ENCODE peak calls at places on chromosome 2, in nine cellular contexts. One of them, this sample, is unnamed.

GRCh38 chr2:39356922-39357639 is 80.0 kb downstream of the MAP4K3 start:
- DNase-seq in neural crest cell: no peak
- DNase-seq in Daoy: no peak
- DNase-seq in stimulated activated CD4-positive, alpha-beta T cell treated with anti-CD3 and anti-CD28 coated beads, Interleukin-2, amount 100 ng/mL, for 24 hours: no peak
- DNase-seq in tibial artery: no peak
- DNase-seq in activated T-cell treated with anti-CD3 and anti-CD28 coated beads for 1 hour: no peak
- DNase-seq in Right ventricle myocardium superior: no peak
- DNase-seq in AG20443: no peak
- DNase-seq in Kasumi-1: no peak
- DNase-seq in this sample: no peak

GRCh38 chr2:175001546-175001945 is 3.6 kb downstream of the CHN1 start:
- DNase-seq in neural crest cell: no peak
- DNase-seq in Daoy: no peak
- DNase-seq in stimulated activated CD4-positive, alpha-beta T cell treated with anti-CD3 and anti-CD28 coated beads, Interleukin-2, amount 100 ng/mL, for 24 hours: no peak
- DNase-seq in tibial artery: no peak
- DNase-seq in activated T-cell treated with anti-CD3 and anti-CD28 coated beads for 1 hour: no peak
- DNase-seq in Right ventricle myocardium superior: no peak
- DNase-seq in AG20443: no peak
- DNase-seq in Kasumi-1: no peak
- DNase-seq in this sample: no peak

GRCh38 chr2:165435611-165436010 is 33.9 kb upstream of the CSRNP3 start:
- DNase-seq in neural crest cell: no peak
- DNase-seq in Daoy: no peak
- DNase-seq in stimulated activated CD4-positive, alpha-beta T cell treated with anti-CD3 and anti-CD28 coated beads, Interleukin-2, amount 100 ng/mL, for 24 hours: no peak
- DNase-seq in tibial artery: no peak
- DNase-seq in activated T-cell treated with anti-CD3 and anti-CD28 coated beads for 1 hour: no peak
- DNase-seq in Right ventricle myocardium superior: no peak
- DNase-seq in AG20443: no peak
- DNase-seq in Kasumi-1: no peak
- DNase-seq in this sample: no peak

GRCh38 chr2:168607992-168608391 is 151.9 kb downstream of the CERS6 start:
- DNase-seq in neural crest cell: no peak
- DNase-seq in Daoy: no peak
- DNase-seq in stimulated activated CD4-positive, alpha-beta T cell treated with anti-CD3 and anti-CD28 coated beads, Interleukin-2, amount 100 ng/mL, for 24 hours: no peak
- DNase-seq in tibial artery: no peak
- DNase-seq in activated T-cell treated with anti-CD3 and anti-CD28 coated beads for 1 hour: no peak
- DNase-seq in Right ventricle myocardium superior: no peak
- DNase-seq in AG20443: no peak
- DNase-seq in Kasumi-1: peak
- DNase-seq in this sample: no peak

GRCh38 chr2:55693181-55694125 is at the start of gene PNPT1:
- DNase-seq in neural crest cell: peak
- DNase-seq in Daoy: peak
- DNase-seq in stimulated activated CD4-positive, alpha-beta T cell treated with anti-CD3 and anti-CD28 coated beads, Interleukin-2, amount 100 ng/mL, for 24 hours: peak
- DNase-seq in tibial artery: peak
- DNase-seq in activated T-cell treated with anti-CD3 and anti-CD28 coated beads for 1 hour: peak
- DNase-seq in Right ventricle myocardium superior: peak
- DNase-seq in AG20443: peak
- DNase-seq in Kasumi-1: peak
- DNase-seq in this sample: peak

GRCh38 chr2:98479959-98480524 is 35.4 kb downstream of the INPP4A start:
- DNase-seq in neural crest cell: no peak
- DNase-seq in Daoy: peak
- DNase-seq in stimulated activated CD4-positive, alpha-beta T cell treated with anti-CD3 and anti-CD28 coated beads, Interleukin-2, amount 100 ng/mL, for 24 hours: peak
- DNase-seq in tibial artery: peak
- DNase-seq in activated T-cell treated with anti-CD3 and anti-CD28 coated beads for 1 hour: no peak
- DNase-seq in Right ventricle myocardium superior: peak
- DNase-seq in AG20443: peak
- DNase-seq in Kasumi-1: peak
- DNase-seq in this sample: no peak

GRCh38 chr2:35548171-35548570 is 807.4 kb upstream of the CRIM1 start:
- DNase-seq in neural crest cell: no peak
- DNase-seq in Daoy: no peak
- DNase-seq in stimulated activated CD4-positive, alpha-beta T cell treated with anti-CD3 and anti-CD28 coated beads, Interleukin-2, amount 100 ng/mL, for 24 hours: no peak
- DNase-seq in tibial artery: no peak
- DNase-seq in activated T-cell treated with anti-CD3 and anti-CD28 coated beads for 1 hour: no peak
- DNase-seq in Right ventricle myocardium superior: no peak
- DNase-seq in AG20443: peak
- DNase-seq in Kasumi-1: no peak
- DNase-seq in this sample: no peak

GRCh38 chr2:24203029-24203786 is 28.4 kb downstream of the FAM228A start:
- DNase-seq in neural crest cell: no peak
- DNase-seq in Daoy: no peak
- DNase-seq in stimulated activated CD4-positive, alpha-beta T cell treated with anti-CD3 and anti-CD28 coated beads, Interleukin-2, amount 100 ng/mL, for 24 hours: no peak
- DNase-seq in tibial artery: no peak
- DNase-seq in activated T-cell treated with anti-CD3 and anti-CD28 coated beads for 1 hour: no peak
- DNase-seq in Right ventricle myocardium superior: no peak
- DNase-seq in AG20443: peak
- DNase-seq in Kasumi-1: no peak
- DNase-seq in this sample: no peak

GRCh38 chr2:110729106-110729505 is 3.3 kb upstream of the ACOXL start:
- DNase-seq in neural crest cell: no peak
- DNase-seq in Daoy: no peak
- DNase-seq in stimulated activated CD4-positive, alpha-beta T cell treated with anti-CD3 and anti-CD28 coated beads, Interleukin-2, amount 100 ng/mL, for 24 hours: no peak
- DNase-seq in tibial artery: no peak
- DNase-seq in activated T-cell treated with anti-CD3 and anti-CD28 coated beads for 1 hour: no peak
- DNase-seq in Right ventricle myocardium superior: no peak
- DNase-seq in AG20443: no peak
- DNase-seq in Kasumi-1: no peak
- DNase-seq in this sample: no peak

GRCh38 chr2:196712867-196713266 is 73.4 kb downstream of the CCDC150 start:
- DNase-seq in neural crest cell: no peak
- DNase-seq in Daoy: no peak
- DNase-seq in stimulated activated CD4-positive, alpha-beta T cell treated with anti-CD3 and anti-CD28 coated beads, Interleukin-2, amount 100 ng/mL, for 24 hours: no peak
- DNase-seq in tibial artery: no peak
- DNase-seq in activated T-cell treated with anti-CD3 and anti-CD28 coated beads for 1 hour: no peak
- DNase-seq in Right ventricle myocardium superior: no peak
- DNase-seq in AG20443: no peak
- DNase-seq in Kasumi-1: no peak
- DNase-seq in this sample: no peak

GRCh38 chr2:64944484-64944883 is 44.7 kb upstream of the SLC1A4 start:
- DNase-seq in neural crest cell: no peak
- DNase-seq in Daoy: no peak
- DNase-seq in stimulated activated CD4-positive, alpha-beta T cell treated with anti-CD3 and anti-CD28 coated beads, Interleukin-2, amount 100 ng/mL, for 24 hours: no peak
- DNase-seq in tibial artery: no peak
- DNase-seq in activated T-cell treated with anti-CD3 and anti-CD28 coated beads for 1 hour: no peak
- DNase-seq in Right ventricle myocardium superior: no peak
- DNase-seq in AG20443: no peak
- DNase-seq in Kasumi-1: no peak
- DNase-seq in this sample: no peak

GRCh38 chr2:9889812-9890261 is 46.6 kb downstream of the TAF1B start:
- DNase-seq in neural crest cell: no peak
- DNase-seq in Daoy: no peak
- DNase-seq in stimulated activated CD4-positive, alpha-beta T cell treated with anti-CD3 and anti-CD28 coated beads, Interleukin-2, amount 100 ng/mL, for 24 hours: no peak
- DNase-seq in tibial artery: no peak
- DNase-seq in activated T-cell treated with anti-CD3 and anti-CD28 coated beads for 1 hour: no peak
- DNase-seq in Right ventricle myocardium superior: no peak
- DNase-seq in AG20443: no peak
- DNase-seq in Kasumi-1: no peak
- DNase-seq in this sample: no peak

GRCh38 chr2:181411105-181411849 is 45.9 kb upstream of the ITGA4 start:
- DNase-seq in neural crest cell: peak
- DNase-seq in Daoy: no peak
- DNase-seq in stimulated activated CD4-positive, alpha-beta T cell treated with anti-CD3 and anti-CD28 coated beads, Interleukin-2, amount 100 ng/mL, for 24 hours: no peak
- DNase-seq in tibial artery: no peak
- DNase-seq in activated T-cell treated with anti-CD3 and anti-CD28 coated beads for 1 hour: no peak
- DNase-seq in Right ventricle myocardium superior: no peak
- DNase-seq in AG20443: no peak
- DNase-seq in Kasumi-1: peak
- DNase-seq in this sample: peak

GRCh38 chr2:233679176-233679575 is 2.5 kb upstream of the UGT1A7 start:
- DNase-seq in neural crest cell: no peak
- DNase-seq in Daoy: no peak
- DNase-seq in stimulated activated CD4-positive, alpha-beta T cell treated with anti-CD3 and anti-CD28 coated beads, Interleukin-2, amount 100 ng/mL, for 24 hours: no peak
- DNase-seq in tibial artery: no peak
- DNase-seq in activated T-cell treated with anti-CD3 and anti-CD28 coated beads for 1 hour: no peak
- DNase-seq in Right ventricle myocardium superior: no peak
- DNase-seq in AG20443: no peak
- DNase-seq in Kasumi-1: no peak
- DNase-seq in this sample: no peak

GRCh38 chr2:182855376-182855775 is 11.1 kb downstream of the FRZB start:
- DNase-seq in neural crest cell: no peak
- DNase-seq in Daoy: no peak
- DNase-seq in stimulated activated CD4-positive, alpha-beta T cell treated with anti-CD3 and anti-CD28 coated beads, Interleukin-2, amount 100 ng/mL, for 24 hours: no peak
- DNase-seq in tibial artery: no peak
- DNase-seq in activated T-cell treated with anti-CD3 and anti-CD28 coated beads for 1 hour: no peak
- DNase-seq in Right ventricle myocardium superior: no peak
- DNase-seq in AG20443: no peak
- DNase-seq in Kasumi-1: no peak
- DNase-seq in this sample: no peak

GRCh38 chr2:207676827-207677354 is 34.5 kb upstream of the CCNYL1 start:
- DNase-seq in neural crest cell: no peak
- DNase-seq in Daoy: peak
- DNase-seq in stimulated activated CD4-positive, alpha-beta T cell treated with anti-CD3 and anti-CD28 coated beads, Interleukin-2, amount 100 ng/mL, for 24 hours: no peak
- DNase-seq in tibial artery: no peak
- DNase-seq in activated T-cell treated with anti-CD3 and anti-CD28 coated beads for 1 hour: no peak
- DNase-seq in Right ventricle myocardium superior: no peak
- DNase-seq in AG20443: peak
- DNase-seq in Kasumi-1: no peak
- DNase-seq in this sample: no peak

GRCh38 chr2:86648696-86649095 is 25.0 kb upstream of the RNF103 start:
- DNase-seq in neural crest cell: no peak
- DNase-seq in Daoy: no peak
- DNase-seq in stimulated activated CD4-positive, alpha-beta T cell treated with anti-CD3 and anti-CD28 coated beads, Interleukin-2, amount 100 ng/mL, for 24 hours: no peak
- DNase-seq in tibial artery: no peak
- DNase-seq in activated T-cell treated with anti-CD3 and anti-CD28 coated beads for 1 hour: no peak
- DNase-seq in Right ventricle myocardium superior: no peak
- DNase-seq in AG20443: no peak
- DNase-seq in Kasumi-1: no peak
- DNase-seq in this sample: no peak

GRCh38 chr2:215434447-215435260 is 1.2 kb downstream of the FN1 start:
- DNase-seq in neural crest cell: no peak
- DNase-seq in Daoy: no peak
- DNase-seq in stimulated activated CD4-positive, alpha-beta T cell treated with anti-CD3 and anti-CD28 coated beads, Interleukin-2, amount 100 ng/mL, for 24 hours: no peak
- DNase-seq in tibial artery: no peak
- DNase-seq in activated T-cell treated with anti-CD3 and anti-CD28 coated beads for 1 hour: no peak
- DNase-seq in Right ventricle myocardium superior: no peak
- DNase-seq in AG20443: no peak
- DNase-seq in Kasumi-1: no peak
- DNase-seq in this sample: no peak

GRCh38 chr2:102059151-102059550 is 67.4 kb downstream of the IL1R2 start:
- DNase-seq in neural crest cell: no peak
- DNase-seq in Daoy: no peak
- DNase-seq in stimulated activated CD4-positive, alpha-beta T cell treated with anti-CD3 and anti-CD28 coated beads, Interleukin-2, amount 100 ng/mL, for 24 hours: no peak
- DNase-seq in tibial artery: no peak
- DNase-seq in activated T-cell treated with anti-CD3 and anti-CD28 coated beads for 1 hour: no peak
- DNase-seq in Right ventricle myocardium superior: no peak
- DNase-seq in AG20443: no peak
- DNase-seq in Kasumi-1: no peak
- DNase-seq in this sample: no peak

GRCh38 chr2:21220930-21221329 is 97.2 kb downstream of the TDRD15 start:
- DNase-seq in neural crest cell: no peak
- DNase-seq in Daoy: peak
- DNase-seq in stimulated activated CD4-positive, alpha-beta T cell treated with anti-CD3 and anti-CD28 coated beads, Interleukin-2, amount 100 ng/mL, for 24 hours: no peak
- DNase-seq in tibial artery: no peak
- DNase-seq in activated T-cell treated with anti-CD3 and anti-CD28 coated beads for 1 hour: no peak
- DNase-seq in Right ventricle myocardium superior: no peak
- DNase-seq in AG20443: no peak
- DNase-seq in Kasumi-1: no peak
- DNase-seq in this sample: no peak

GRCh38 chr2:141399270-141399669 is 731.5 kb downstream of the LRP1B start:
- DNase-seq in neural crest cell: no peak
- DNase-seq in Daoy: no peak
- DNase-seq in stimulated activated CD4-positive, alpha-beta T cell treated with anti-CD3 and anti-CD28 coated beads, Interleukin-2, amount 100 ng/mL, for 24 hours: no peak
- DNase-seq in tibial artery: no peak
- DNase-seq in activated T-cell treated with anti-CD3 and anti-CD28 coated beads for 1 hour: no peak
- DNase-seq in Right ventricle myocardium superior: no peak
- DNase-seq in AG20443: no peak
- DNase-seq in Kasumi-1: peak
- DNase-seq in this sample: no peak

GRCh38 chr2:49616800-49617199 is 462.5 kb upstream of the FSHR start:
- DNase-seq in neural crest cell: no peak
- DNase-seq in Daoy: no peak
- DNase-seq in stimulated activated CD4-positive, alpha-beta T cell treated with anti-CD3 and anti-CD28 coated beads, Interleukin-2, amount 100 ng/mL, for 24 hours: no peak
- DNase-seq in tibial artery: no peak
- DNase-seq in activated T-cell treated with anti-CD3 and anti-CD28 coated beads for 1 hour: no peak
- DNase-seq in Right ventricle myocardium superior: no peak
- DNase-seq in AG20443: no peak
- DNase-seq in Kasumi-1: peak
- DNase-seq in this sample: no peak

GRCh38 chr2:152618188-152618564 is 99.1 kb downstream of the PRPF40A start:
- DNase-seq in neural crest cell: no peak
- DNase-seq in Daoy: no peak
- DNase-seq in stimulated activated CD4-positive, alpha-beta T cell treated with anti-CD3 and anti-CD28 coated beads, Interleukin-2, amount 100 ng/mL, for 24 hours: no peak
- DNase-seq in tibial artery: no peak
- DNase-seq in activated T-cell treated with anti-CD3 and anti-CD28 coated beads for 1 hour: no peak
- DNase-seq in Right ventricle myocardium superior: no peak
- DNase-seq in AG20443: no peak
- DNase-seq in Kasumi-1: no peak
- DNase-seq in this sample: no peak

GRCh38 chr2:102872388-102872787 is 110.6 kb downstream of the TMEM182 start:
- DNase-seq in neural crest cell: no peak
- DNase-seq in Daoy: no peak
- DNase-seq in stimulated activated CD4-positive, alpha-beta T cell treated with anti-CD3 and anti-CD28 coated beads, Interleukin-2, amount 100 ng/mL, for 24 hours: no peak
- DNase-seq in tibial artery: no peak
- DNase-seq in activated T-cell treated with anti-CD3 and anti-CD28 coated beads for 1 hour: no peak
- DNase-seq in Right ventricle myocardium superior: no peak
- DNase-seq in AG20443: no peak
- DNase-seq in Kasumi-1: no peak
- DNase-seq in this sample: no peak

GRCh38 chr2:160974803-160975202 is 185.4 kb upstream of the TANK start:
- DNase-seq in neural crest cell: no peak
- DNase-seq in Daoy: peak
- DNase-seq in stimulated activated CD4-positive, alpha-beta T cell treated with anti-CD3 and anti-CD28 coated beads, Interleukin-2, amount 100 ng/mL, for 24 hours: no peak
- DNase-seq in tibial artery: no peak
- DNase-seq in activated T-cell treated with anti-CD3 and anti-CD28 coated beads for 1 hour: no peak
- DNase-seq in Right ventricle myocardium superior: no peak
- DNase-seq in AG20443: no peak
- DNase-seq in Kasumi-1: no peak
- DNase-seq in this sample: no peak

GRCh38 chr2:124778076-124778475 is 753.0 kb downstream of the CNTNAP5 start:
- DNase-seq in neural crest cell: no peak
- DNase-seq in Daoy: no peak
- DNase-seq in stimulated activated CD4-positive, alpha-beta T cell treated with anti-CD3 and anti-CD28 coated beads, Interleukin-2, amount 100 ng/mL, for 24 hours: no peak
- DNase-seq in tibial artery: no peak
- DNase-seq in activated T-cell treated with anti-CD3 and anti-CD28 coated beads for 1 hour: no peak
- DNase-seq in Right ventricle myocardium superior: no peak
- DNase-seq in AG20443: no peak
- DNase-seq in Kasumi-1: peak
- DNase-seq in this sample: no peak

GRCh38 chr2:6863792-6864191 is 1.9 kb downstream of the CMPK2 start:
- DNase-seq in neural crest cell: no peak
- DNase-seq in Daoy: peak
- DNase-seq in stimulated activated CD4-positive, alpha-beta T cell treated with anti-CD3 and anti-CD28 coated beads, Interleukin-2, amount 100 ng/mL, for 24 hours: no peak
- DNase-seq in tibial artery: no peak
- DNase-seq in activated T-cell treated with anti-CD3 and anti-CD28 coated beads for 1 hour: no peak
- DNase-seq in Right ventricle myocardium superior: peak
- DNase-seq in AG20443: no peak
- DNase-seq in Kasumi-1: no peak
- DNase-seq in this sample: no peak

GRCh38 chr2:36376319-36376765 is 20.8 kb downstream of the CRIM1 start:
- DNase-seq in neural crest cell: no peak
- DNase-seq in Daoy: peak
- DNase-seq in stimulated activated CD4-positive, alpha-beta T cell treated with anti-CD3 and anti-CD28 coated beads, Interleukin-2, amount 100 ng/mL, for 24 hours: no peak
- DNase-seq in tibial artery: peak
- DNase-seq in activated T-cell treated with anti-CD3 and anti-CD28 coated beads for 1 hour: no peak
- DNase-seq in Right ventricle myocardium superior: peak
- DNase-seq in AG20443: peak
- DNase-seq in Kasumi-1: no peak
- DNase-seq in this sample: no peak

GRCh38 chr2:46276652-46277051 is 20.6 kb upstream of the EPAS1 start:
- DNase-seq in neural crest cell: no peak
- DNase-seq in Daoy: no peak
- DNase-seq in stimulated activated CD4-positive, alpha-beta T cell treated with anti-CD3 and anti-CD28 coated beads, Interleukin-2, amount 100 ng/mL, for 24 hours: no peak
- DNase-seq in tibial artery: no peak
- DNase-seq in activated T-cell treated with anti-CD3 and anti-CD28 coated beads for 1 hour: no peak
- DNase-seq in Right ventricle myocardium superior: no peak
- DNase-seq in AG20443: peak
- DNase-seq in Kasumi-1: no peak
- DNase-seq in this sample: no peak

GRCh38 chr2:179675435-179675834 is 186.0 kb downstream of the ZNF385B start:
- DNase-seq in neural crest cell: no peak
- DNase-seq in Daoy: no peak
- DNase-seq in stimulated activated CD4-positive, alpha-beta T cell treated with anti-CD3 and anti-CD28 coated beads, Interleukin-2, amount 100 ng/mL, for 24 hours: no peak
- DNase-seq in tibial artery: no peak
- DNase-seq in activated T-cell treated with anti-CD3 and anti-CD28 coated beads for 1 hour: no peak
- DNase-seq in Right ventricle myocardium superior: no peak
- DNase-seq in AG20443: no peak
- DNase-seq in Kasumi-1: no peak
- DNase-seq in this sample: no peak

GRCh38 chr2:215951558-215951957 is 61.8 kb downstream of the MREG start:
- DNase-seq in neural crest cell: no peak
- DNase-seq in Daoy: no peak
- DNase-seq in stimulated activated CD4-positive, alpha-beta T cell treated with anti-CD3 and anti-CD28 coated beads, Interleukin-2, amount 100 ng/mL, for 24 hours: no peak
- DNase-seq in tibial artery: no peak
- DNase-seq in activated T-cell treated with anti-CD3 and anti-CD28 coated beads for 1 hour: no peak
- DNase-seq in Right ventricle myocardium superior: no peak
- DNase-seq in AG20443: no peak
- DNase-seq in Kasumi-1: no peak
- DNase-seq in this sample: no peak

This sample was measured in iPS DF 19.7.